ENCODE peak calls at places on chromosomes 11 and 22, in nine cellular contexts. J, H, P, C, G, F, K, L and Z are unnamed samples.

GRCh38 chr11:47784785-47785381 is 17.7 kb upstream of the FNBP4 start:
- DNase-seq in H (no peak), F (no peak), K (no peak), L (no peak), J (no peak), P (no peak), C (no peak), G (no peak), Z (no peak)

GRCh38 chr11:67369801-67370284 is 3.6 kb downstream of the CLCF1 start:
- DNase-seq in C (no peak), J (peak; percentile 73), G (no peak), H (no peak), P (no peak), K (no peak), F (peak; percentile 50), L (no peak), Z (no peak)

GRCh38 chr11:33687733-33688479 is 12.7 kb downstream of the C11orf91 start:
- DNase-seq in P (peak; percentile 88), K (no peak), H (peak; percentile 60), J (peak; percentile 58), F (peak; percentile 85), C (peak; percentile 84), L (no peak), G (peak; percentile 66), Z (peak; percentile 74)

GRCh38 chr11:15770798-15771414 is 585.4 kb downstream of the SOX6 start:
- DNase-seq in K (no peak), F (peak; percentile 55), L (no peak), P (peak; percentile 28), G (peak; percentile 61), J (peak; percentile 36), C (peak; percentile 92), H (peak; percentile 25), Z (peak; percentile 40)

GRCh38 chr11:111598546-111598945 is 3.7 kb upstream of the SIK2 start:
- DNase-seq in C (no peak), F (peak; percentile 85), H (no peak), L (no peak), G (no peak), P (no peak), J (peak; percentile 61), K (no peak), Z (no peak)

GRCh38 chr11:10514210-10514609 is 26.8 kb downstream of the RNF141 start:
- DNase-seq in J (no peak), K (no peak), H (no peak), C (no peak), F (peak; percentile 59), P (no peak), L (no peak), G (no peak), Z (no peak)

GRCh38 chr11:119352857-119353260 is 6.4 kb upstream of the MFRP start:
- DNase-seq in J (peak; percentile 14), F (peak; percentile 84), K (no peak), C (no peak), P (no peak), L (no peak), H (peak; percentile 92), G (no peak), Z (no peak)

GRCh38 chr11:27722117-27722844 is 22.0 kb upstream of the BDNF start:
- DNase-seq in P (peak; percentile 49), L (no peak), G (peak; percentile 55), H (no peak), K (no peak), J (peak; percentile 65), C (peak; percentile 81), F (peak; percentile 32), Z (peak; percentile 22)

GRCh38 chr22:38299001-38299651 is 18.1 kb downstream of the CSNK1E start:
- DNase-seq in F (no peak), C (no peak), L (no peak), P (peak; percentile 62), H (no peak), J (no peak), G (no peak), K (no peak), Z (no peak)

GRCh38 chr22:38299758-38300157 is 17.5 kb downstream of the CSNK1E start:
- DNase-seq in L (no peak), H (no peak), F (no peak), G (no peak), C (no peak), P (no peak), K (no peak), J (no peak), Z (no peak)

GRCh38 chr22:38296372-38296771 is 20.9 kb downstream of the CSNK1E start:
- DNase-seq in P (peak; percentile 52), F (no peak), K (no peak), J (no peak), H (no peak), L (no peak), C (no peak), G (no peak), Z (no peak)

GRCh38 chr22:38300197-38300945 is 16.9 kb downstream of the CSNK1E start:
- DNase-seq in C (no peak), H (no peak), P (no peak), F (no peak), G (no peak), K (no peak), J (no peak), L (no peak), Z (no peak)

GRCh38 chr22:38298312-38299000 is 18.8 kb downstream of the CSNK1E start:
- DNase-seq in C (peak; percentile 88), K (no peak), H (no peak), G (peak; percentile 23), L (peak; percentile 67), J (peak; percentile 100), F (peak; percentile 94), P (peak; percentile 100), Z (peak; percentile 54)
- TF ChIP-seq CTCF in C (peak; percentile 80), K (peak; percentile 58), H (peak; percentile 78), G (peak; percentile 34), L (peak; percentile 57), J (peak; percentile 46), F (peak; percentile 59), P (peak; percentile 59), Z (peak; percentile 70)

DNA sequence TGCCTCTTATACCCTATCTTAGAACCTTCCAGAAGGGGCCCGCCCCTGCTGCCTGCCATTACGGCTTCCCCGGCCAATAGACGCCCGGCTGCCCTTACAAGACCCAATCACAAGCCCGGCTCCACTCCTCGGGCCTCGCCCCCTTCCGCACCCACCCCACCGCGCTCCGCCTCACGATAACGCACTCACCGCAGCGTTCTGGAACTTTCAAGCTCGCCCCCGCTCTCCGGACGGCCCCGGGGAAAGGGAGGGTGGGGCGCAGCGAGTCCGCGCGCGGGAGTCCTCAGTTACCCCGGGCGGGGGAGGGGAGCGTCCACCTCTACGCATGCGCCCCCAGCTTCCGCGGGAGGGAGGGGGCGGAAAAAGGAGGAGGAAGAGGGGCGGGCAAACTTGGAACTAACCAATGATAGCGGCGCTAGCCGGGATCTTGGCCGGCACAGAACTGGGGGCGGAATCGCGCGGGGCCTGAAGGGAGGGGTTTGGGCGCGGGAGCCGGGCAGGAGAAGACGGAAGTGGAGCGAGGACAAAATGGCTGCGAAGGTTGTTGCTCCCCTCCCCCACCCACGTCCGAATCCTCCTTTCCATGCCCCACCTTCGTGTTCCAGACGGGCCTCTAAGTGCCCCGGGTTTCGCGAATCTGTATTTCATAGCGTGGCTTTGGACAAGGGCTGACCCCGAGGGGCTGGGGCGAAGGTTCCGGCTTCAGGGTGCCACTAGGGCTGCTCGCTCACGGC is 389 bp upstream of the HSPA8 start:
- DNase-seq in P (peak; percentile 100), J (peak; percentile 100), H (peak; percentile 97), G (peak; percentile 96), K (peak; percentile 86), C (peak; percentile 99), F (peak; percentile 100), L (peak; percentile 99), Z (peak; percentile 100)
- TF ChIP-seq CTCF in P (no peak), J (no peak), H (no peak), G (no peak), K (no peak), C (no peak), F (no peak), L (no peak), Z (no peak)

GRCh38 chr22:38051261-38051660 is 5.9 kb upstream of the PICK1 start:
- DNase-seq in G (no peak), L (no peak), C (no peak), F (no peak), P (no peak), J (no peak), K (no peak), H (no peak), Z (no peak)

GRCh38 chr22:38062782-38063181 is 5.6 kb downstream of the PICK1 start:
- DNase-seq in F (no peak), C (no peak), L (no peak), P (no peak), G (no peak), K (no peak), H (no peak), J (no peak), Z (no peak)

GRCh38 chr22:38051900-38052862 is 5.0 kb upstream of the PICK1 start:
- DNase-seq in F (peak; percentile 78), L (peak; percentile 86), G (peak; percentile 83), J (peak; percentile 61), C (peak; percentile 96), K (no peak), H (peak; percentile 84), P (peak; percentile 50), Z (peak; percentile 87)

DNA sequence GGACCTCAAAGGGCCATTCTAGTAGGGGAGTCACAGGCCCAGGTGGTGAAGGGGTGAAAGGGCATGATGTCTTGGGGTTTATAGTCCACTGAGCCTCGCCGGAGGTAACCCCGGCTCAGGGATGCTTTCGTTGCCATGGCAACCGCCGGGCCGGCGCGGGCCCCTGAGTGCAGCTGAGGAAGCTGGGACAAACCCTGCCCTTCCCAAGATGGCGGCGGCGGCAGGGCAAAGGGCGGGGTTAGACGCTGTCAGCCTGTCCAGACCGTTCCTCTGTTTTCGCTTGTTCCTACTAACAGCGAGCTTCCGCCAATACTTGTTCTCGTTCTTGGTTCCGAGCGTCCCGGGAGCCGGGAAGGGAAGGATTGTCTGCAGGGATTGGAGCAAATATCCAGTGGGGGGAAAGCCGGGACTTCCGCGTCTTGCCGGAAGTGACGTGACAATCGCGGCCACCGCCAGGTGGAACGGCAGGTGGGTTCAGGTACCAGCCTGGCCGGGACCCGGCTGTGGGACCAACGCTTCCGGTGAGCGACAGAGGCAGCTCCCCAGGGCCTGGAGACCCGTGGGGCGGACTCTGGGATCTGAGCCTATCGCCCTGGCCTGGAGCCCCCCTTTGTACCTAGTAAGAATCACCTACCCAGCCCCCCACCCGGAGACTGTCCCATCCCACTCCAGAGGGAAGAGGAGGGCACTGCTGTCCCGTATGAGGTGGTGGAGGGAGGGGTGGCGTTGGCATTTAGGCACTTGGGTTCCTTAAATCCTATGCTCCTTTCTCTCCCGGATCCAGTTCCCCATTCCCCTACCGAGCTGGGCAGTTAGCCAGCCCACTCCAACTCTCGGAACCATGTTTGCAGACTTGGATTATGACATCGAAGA is at the start of gene PICK1:
- DNase-seq in C (peak; percentile 97), H (peak; percentile 93), L (peak; percentile 86), P (peak; percentile 93), K (peak; percentile 65), F (peak; percentile 96), G (peak; percentile 86), J (peak; percentile 91), Z (peak; percentile 89)
- TF ChIP-seq CTCF in C (no peak), H (peak; percentile 27), L (no peak), P (peak; percentile 20), K (no peak), F (no peak), G (no peak), J (no peak), Z (peak; percentile 7)

DNA sequence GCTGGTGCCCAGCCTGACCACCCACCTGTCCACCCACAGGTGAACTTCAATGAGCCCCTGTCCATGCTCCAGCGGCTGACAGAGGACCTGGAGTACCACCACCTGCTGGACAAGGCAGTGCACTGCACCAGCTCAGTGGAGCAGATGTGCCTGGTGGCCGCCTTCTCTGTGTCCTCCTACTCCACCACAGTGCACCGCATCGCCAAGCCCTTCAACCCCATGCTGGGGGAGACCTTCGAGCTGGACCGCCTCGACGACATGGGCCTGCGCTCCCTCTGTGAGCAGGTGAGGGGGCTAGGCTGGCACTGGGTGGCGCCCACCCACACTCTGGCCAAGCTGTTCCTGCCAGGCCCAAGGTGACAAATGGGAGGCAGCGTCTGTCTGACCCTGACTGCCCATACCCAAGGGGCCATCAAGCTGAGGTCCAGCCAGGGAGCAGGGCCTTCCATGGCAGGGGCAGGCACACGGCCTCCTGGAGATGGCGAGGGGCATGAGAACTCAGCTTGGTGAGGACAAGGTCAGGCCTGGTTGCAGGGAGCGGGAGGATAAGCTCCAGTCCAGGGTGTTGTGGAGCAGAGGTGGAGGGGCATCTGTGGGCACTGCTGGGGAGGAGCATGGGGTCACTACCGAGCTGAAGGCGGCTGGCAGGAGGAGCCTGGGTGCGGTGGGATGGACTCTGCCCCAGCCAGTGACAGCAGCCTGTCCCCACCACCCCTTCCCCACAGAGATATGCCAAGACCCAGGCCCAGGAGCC is 77.7 kb downstream of the MORC2 start:
- DNase-seq in P (peak; percentile 22), C (peak; percentile 91), G (peak; percentile 58), F (peak; percentile 34), H (no peak), L (no peak), J (peak; percentile 10), K (no peak), Z (peak; percentile 49)
- TF ChIP-seq CTCF in P (peak; percentile 93), C (peak; percentile 92), G (peak; percentile 70), F (peak; percentile 96), H (peak; percentile 92), L (peak; percentile 65), J (peak; percentile 90), K (peak; percentile 68), Z (peak; percentile 90)